ENCODE peak calls at places on chromosomes 16 and 17, in nine cellular contexts. A, Z, P, L, K, E, W, H and S are unnamed samples.

GRCh38 chr16:85658504-85659326 is 30.0 kb downstream of the GINS2 start:
- DNase-seq in A (no peak), Z (no peak), P (no peak), L (no peak), K (no peak), E (no peak), W (no peak), H (no peak), S (no peak)

GRCh38 chr16:1167276-1168107 is 14.6 kb downstream of the CACNA1H start:
- DNase-seq in A (no peak), Z (no peak), P (no peak), L (no peak), K (no peak), E (no peak), W (peak), H (no peak), S (peak)

GRCh38 chr17:17722081-17722905 is 41.0 kb downstream of the RAI1 start:
- DNase-seq in A (no peak), Z (no peak), P (no peak), L (peak), K (no peak), E (no peak), W (peak), H (no peak), S (peak)

GRCh38 chr17:79299349-79299748 is 224.7 kb downstream of the ENGASE start:
- DNase-seq in A (no peak), Z (no peak), P (no peak), L (no peak), K (no peak), E (no peak), W (no peak), H (no peak), S (no peak)

GRCh38 chr16:21599994-21600773 is 807 bp downstream of the METTL9 start:
- DNase-seq in A (no peak), Z (no peak), P (peak), L (peak), K (peak), E (no peak), W (peak), H (peak), S (peak)

GRCh38 chr17:1485748-1486376 is 6.6 kb downstream of the MYO1C start:
- DNase-seq in A (peak), Z (peak), P (peak), L (peak), K (peak), E (peak), W (no peak), H (peak), S (peak)

GRCh38 chr16:86866986-86867722 is 288.8 kb downstream of the FOXL1 start:
- DNase-seq in A (no peak), Z (no peak), P (no peak), L (no peak), K (no peak), E (no peak), W (no peak), H (no peak), S (no peak)

GRCh38 chr17:76384222-76384986 is at the start of gene SPHK1:
- DNase-seq in A (peak), Z (no peak), P (peak), L (peak), K (peak), E (peak), W (no peak), H (peak), S (peak)

GRCh38 chr16:60271382-60272180 is 1537.5 kb upstream of the GOT2 start:
- DNase-seq in A (no peak), Z (no peak), P (no peak), L (no peak), K (no peak), E (no peak), W (no peak), H (no peak), S (no peak)

GRCh38 chr17:75492555-75493168 is 22.7 kb downstream of the CASKIN2 start:
- DNase-seq in A (no peak), Z (no peak), P (no peak), L (no peak), K (no peak), E (no peak), W (no peak), H (no peak), S (no peak)

GRCh38 chr17:62892870-62893338 is 73.1 kb upstream of the TANC2 start:
- DNase-seq in A (no peak), Z (no peak), P (peak), L (peak), K (peak), E (peak), W (peak), H (peak), S (no peak)

GRCh38 chr17:5122586-5123342 is 6.9 kb downstream of the USP6 start:
- DNase-seq in A (peak), Z (no peak), P (no peak), L (peak), K (peak), E (peak), W (peak), H (no peak), S (peak)

GRCh38 chr16:19291459-19291858 is 5.9 kb downstream of the CLEC19A start:
- DNase-seq in A (no peak), Z (no peak), P (peak), L (peak), K (no peak), E (no peak), W (no peak), H (peak), S (peak)

GRCh38 chr17:82950525-82951102 is 110.8 kb upstream of the ZNF750 start:
- DNase-seq in A (peak), Z (peak), P (no peak), L (no peak), K (no peak), E (peak), W (no peak), H (no peak), S (no peak)

GRCh38 chr16:86227801-86228200 is 282.5 kb upstream of the FOXF1 start:
- DNase-seq in A (no peak), Z (no peak), P (no peak), L (no peak), K (peak), E (no peak), W (no peak), H (no peak), S (no peak)

GRCh38 chr16:8850279-8850885 is 18.4 kb downstream of the CARHSP1 start:
- DNase-seq in A (peak), Z (peak), P (peak), L (peak), K (peak), E (no peak), W (no peak), H (no peak), S (no peak)

GRCh38 chr17:57810740-57811632 is 38.9 kb downstream of the MRPS23 start:
- DNase-seq in A (no peak), Z (peak), P (no peak), L (no peak), K (peak), E (no peak), W (peak), H (no peak), S (peak)